ENCODE peak calls at places on chromosomes 16 and 17, in eight cellular contexts. One of them, this sample, is unnamed.

GRCh38 chr17:58487589-58488427 is at the start of gene HSF5:
- DNase-seq in kidney epithelial cell: no peak
- DNase-seq in left lung: peak; percentile 90
- DNase-seq in lower lobe of right lung: peak; percentile 72
- DNase-seq in GM12865: peak; percentile 56
- DNase-seq in GM23338: peak; percentile 87
- DNase-seq in HepG2: no peak
- DNase-seq in fibroblast of mammary gland: no peak
- DNase-seq in this sample: no peak

GRCh38 chr16:53911506-53911905 is 207.6 kb downstream of the FTO start:
- DNase-seq in kidney epithelial cell: no peak
- DNase-seq in left lung: no peak
- DNase-seq in lower lobe of right lung: no peak
- DNase-seq in GM12865: no peak
- DNase-seq in GM23338: peak; percentile 14
- DNase-seq in HepG2: no peak
- DNase-seq in fibroblast of mammary gland: peak; percentile 50
- DNase-seq in this sample: peak; percentile 40

GRCh38 chr16:89149386-89149785 is 22.2 kb upstream of the CDH15 start:
- DNase-seq in kidney epithelial cell: no peak
- DNase-seq in left lung: no peak
- DNase-seq in lower lobe of right lung: no peak
- DNase-seq in GM12865: no peak
- DNase-seq in GM23338: peak; percentile 51
- DNase-seq in HepG2: no peak
- DNase-seq in fibroblast of mammary gland: no peak
- DNase-seq in this sample: no peak

GRCh38 chr17:39927928-39928867 is 666 bp downstream of the LRRC3C start:
- DNase-seq in kidney epithelial cell: no peak
- DNase-seq in left lung: peak; percentile 84
- DNase-seq in lower lobe of right lung: peak; percentile 71
- DNase-seq in GM12865: peak; percentile 28
- DNase-seq in GM23338: peak; percentile 88
- DNase-seq in HepG2: peak; percentile 72
- DNase-seq in fibroblast of mammary gland: no peak
- DNase-seq in this sample: no peak

GRCh38 chr17:12738624-12739023 is 50.7 kb upstream of the ARHGAP44 start:
- DNase-seq in kidney epithelial cell: no peak
- DNase-seq in left lung: no peak
- DNase-seq in lower lobe of right lung: no peak
- DNase-seq in GM12865: no peak
- DNase-seq in GM23338: no peak
- DNase-seq in HepG2: no peak
- DNase-seq in fibroblast of mammary gland: no peak
- DNase-seq in this sample: no peak

GRCh38 chr17:82103588-82104451 is 5.8 kb upstream of the FASN start:
- DNase-seq in kidney epithelial cell: no peak
- DNase-seq in left lung: no peak
- DNase-seq in lower lobe of right lung: peak; percentile 86
- DNase-seq in GM12865: no peak
- DNase-seq in GM23338: peak; percentile 76
- DNase-seq in HepG2: peak; percentile 90
- DNase-seq in fibroblast of mammary gland: peak; percentile 40
- DNase-seq in this sample: no peak

GRCh38 chr17:44889003-44889402 is 10.2 kb downstream of the EFTUD2 start:
- DNase-seq in kidney epithelial cell: no peak
- DNase-seq in left lung: no peak
- DNase-seq in lower lobe of right lung: no peak
- DNase-seq in GM12865: no peak
- DNase-seq in GM23338: no peak
- DNase-seq in HepG2: peak; percentile 50
- DNase-seq in fibroblast of mammary gland: no peak
- DNase-seq in this sample: no peak

GRCh38 chr16:11792404-11793260 is 4.4 kb downstream of the ZC3H7A start:
- DNase-seq in kidney epithelial cell: no peak
- DNase-seq in left lung: no peak
- DNase-seq in lower lobe of right lung: peak; percentile 67
- DNase-seq in GM12865: no peak
- DNase-seq in GM23338: no peak
- DNase-seq in HepG2: peak; percentile 70
- DNase-seq in fibroblast of mammary gland: no peak
- DNase-seq in this sample: no peak

GRCh38 chr17:31550389-31551056 is 159.0 kb downstream of the RAB11FIP4 start:
- DNase-seq in kidney epithelial cell: no peak
- DNase-seq in left lung: no peak
- DNase-seq in lower lobe of right lung: peak; percentile 60
- DNase-seq in GM12865: no peak
- DNase-seq in GM23338: no peak
- DNase-seq in HepG2: no peak
- DNase-seq in fibroblast of mammary gland: peak; percentile 31
- DNase-seq in this sample: no peak

GRCh38 chr17:63834431-63835166 is 7.1 kb upstream of the FTSJ3 start:
- DNase-seq in kidney epithelial cell: no peak
- DNase-seq in left lung: no peak
- DNase-seq in lower lobe of right lung: peak; percentile 66
- DNase-seq in GM12865: peak; percentile 87
- DNase-seq in GM23338: peak; percentile 90
- DNase-seq in HepG2: peak; percentile 81
- DNase-seq in fibroblast of mammary gland: peak; percentile 87
- DNase-seq in this sample: peak; percentile 81

GRCh38 chr16:27232061-27232841 is 28.9 kb downstream of the KDM8 start:
- DNase-seq in kidney epithelial cell: no peak
- DNase-seq in left lung: no peak
- DNase-seq in lower lobe of right lung: peak; percentile 50
- DNase-seq in GM12865: peak; percentile 79
- DNase-seq in GM23338: no peak
- DNase-seq in HepG2: no peak
- DNase-seq in fibroblast of mammary gland: no peak
- DNase-seq in this sample: no peak

GRCh38 chr17:77502626-77503292 is 362.0 kb downstream of the SEC14L1 start:
- DNase-seq in kidney epithelial cell: no peak
- DNase-seq in left lung: peak; percentile 70
- DNase-seq in lower lobe of right lung: no peak
- DNase-seq in GM12865: no peak
- DNase-seq in GM23338: no peak
- DNase-seq in HepG2: no peak
- DNase-seq in fibroblast of mammary gland: no peak
- DNase-seq in this sample: no peak

GRCh38 chr16:67993207-67994036 is 5.9 kb downstream of the DPEP2 start:
- DNase-seq in kidney epithelial cell: no peak
- DNase-seq in left lung: peak; percentile 97
- DNase-seq in lower lobe of right lung: peak; percentile 92
- DNase-seq in GM12865: peak; percentile 90
- DNase-seq in GM23338: peak; percentile 88
- DNase-seq in HepG2: peak; percentile 69
- DNase-seq in fibroblast of mammary gland: peak; percentile 62
- DNase-seq in this sample: peak; percentile 67

GRCh38 chr17:4510615-4510941 is 11.9 kb downstream of the SPNS2 start:
- DNase-seq in kidney epithelial cell: no peak
- DNase-seq in left lung: no peak
- DNase-seq in lower lobe of right lung: no peak
- DNase-seq in GM12865: no peak
- DNase-seq in GM23338: no peak
- DNase-seq in HepG2: no peak
- DNase-seq in fibroblast of mammary gland: no peak
- DNase-seq in this sample: no peak

GRCh38 chr17:61007980-61008379 is 330.3 kb downstream of the BCAS3 start:
- DNase-seq in kidney epithelial cell: no peak
- DNase-seq in left lung: no peak
- DNase-seq in lower lobe of right lung: no peak
- DNase-seq in GM12865: no peak
- DNase-seq in GM23338: peak; percentile 13
- DNase-seq in HepG2: no peak
- DNase-seq in fibroblast of mammary gland: peak; percentile 20
- DNase-seq in this sample: no peak

GRCh38 chr16:49050607-49051006 is 231.0 kb downstream of the CBLN1 start:
- DNase-seq in kidney epithelial cell: no peak
- DNase-seq in left lung: no peak
- DNase-seq in lower lobe of right lung: no peak
- DNase-seq in GM12865: no peak
- DNase-seq in GM23338: no peak
- DNase-seq in HepG2: no peak
- DNase-seq in fibroblast of mammary gland: peak; percentile 2
- DNase-seq in this sample: no peak

GRCh38 chr17:38897176-38897575 is 27.3 kb downstream of the LASP1 start:
- DNase-seq in kidney epithelial cell: no peak
- DNase-seq in left lung: no peak
- DNase-seq in lower lobe of right lung: no peak
- DNase-seq in GM12865: no peak
- DNase-seq in GM23338: no peak
- DNase-seq in HepG2: no peak
- DNase-seq in fibroblast of mammary gland: peak; percentile 95
- DNase-seq in this sample: no peak

GRCh38 chr16:28210979-28211505 is 723 bp downstream of the XPO6 start:
- DNase-seq in kidney epithelial cell: no peak
- DNase-seq in left lung: peak; percentile 93
- DNase-seq in lower lobe of right lung: peak; percentile 78
- DNase-seq in GM12865: peak; percentile 74
- DNase-seq in GM23338: peak; percentile 58
- DNase-seq in HepG2: peak; percentile 35
- DNase-seq in fibroblast of mammary gland: peak; percentile 72
- DNase-seq in this sample: peak; percentile 77

GRCh38 chr17:79777844-79778503 is at the start of gene CBX2:
- DNase-seq in kidney epithelial cell: no peak
- DNase-seq in left lung: peak; percentile 94
- DNase-seq in lower lobe of right lung: peak; percentile 79
- DNase-seq in GM12865: peak; percentile 79
- DNase-seq in GM23338: peak; percentile 86
- DNase-seq in HepG2: peak; percentile 43
- DNase-seq in fibroblast of mammary gland: peak; percentile 36
- DNase-seq in this sample: peak; percentile 53

GRCh38 chr17:18919963-18920362 is 32.0 kb upstream of the SLC5A10 start:
- DNase-seq in kidney epithelial cell: no peak
- DNase-seq in left lung: no peak
- DNase-seq in lower lobe of right lung: no peak
- DNase-seq in GM12865: no peak
- DNase-seq in GM23338: no peak
- DNase-seq in HepG2: peak; percentile 43
- DNase-seq in fibroblast of mammary gland: no peak
- DNase-seq in this sample: no peak

DNA sequence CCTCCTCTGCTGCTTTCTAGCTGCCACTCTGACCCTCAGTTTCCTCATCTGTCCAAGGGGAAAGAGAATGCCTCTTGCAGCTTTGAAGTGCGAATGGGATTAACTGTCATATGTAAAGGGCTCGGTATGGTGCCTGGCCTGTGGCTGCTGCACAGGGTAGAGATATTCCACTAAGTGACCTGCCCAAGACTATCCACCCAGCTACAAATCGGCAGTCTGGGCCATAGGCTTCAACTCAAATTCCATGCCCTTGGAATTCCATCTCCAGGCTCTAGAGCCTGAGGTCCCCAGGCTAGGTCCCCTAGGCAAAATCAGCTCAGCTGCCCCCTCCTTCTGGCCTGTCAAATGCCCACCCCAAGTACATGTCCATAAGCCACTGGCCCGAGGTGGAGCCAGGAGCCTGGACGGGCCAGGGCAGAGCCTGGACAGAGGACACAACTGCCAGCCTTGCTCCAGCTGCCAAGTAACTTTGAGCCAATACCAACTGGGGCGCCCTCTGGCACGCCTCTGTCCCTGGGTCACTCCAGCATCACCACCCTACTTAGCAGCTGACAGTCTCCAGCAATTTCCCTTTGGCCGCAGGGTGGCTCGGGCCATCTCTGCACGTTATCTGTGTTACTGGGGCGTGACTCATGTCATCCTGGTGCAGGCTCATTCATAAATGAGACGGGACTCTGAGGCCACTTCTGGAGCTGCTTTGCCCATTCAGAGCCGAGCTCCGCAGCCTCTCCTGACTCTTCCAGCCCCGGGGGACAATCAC is 57.1 kb downstream of the SDK2 start:
- DNase-seq in kidney epithelial cell: no peak
- DNase-seq in left lung: peak; percentile 60
- DNase-seq in lower lobe of right lung: no peak
- DNase-seq in GM12865: no peak
- DNase-seq in GM23338: no peak
- DNase-seq in HepG2: peak; percentile 41
- DNase-seq in fibroblast of mammary gland: no peak
- DNase-seq in this sample: no peak
- TF ChIP-seq CTCF in kidney epithelial cell: no peak
- TF ChIP-seq CTCF in left lung: no peak
- TF ChIP-seq CTCF in lower lobe of right lung: no peak
- TF ChIP-seq CTCF in GM12865: no peak
- TF ChIP-seq CTCF in GM23338: no peak
- TF ChIP-seq CTCF in HepG2: peak; percentile 22
- TF ChIP-seq CTCF in fibroblast of mammary gland: no peak
- TF ChIP-seq CTCF in this sample: no peak

GRCh38 chr16:50067290-50067853 is 1.6 kb downstream of the HEATR3 start:
- DNase-seq in kidney epithelial cell: no peak
- DNase-seq in left lung: no peak
- DNase-seq in lower lobe of right lung: no peak
- DNase-seq in GM12865: peak; percentile 77
- DNase-seq in GM23338: peak; percentile 47
- DNase-seq in HepG2: peak; percentile 79
- DNase-seq in fibroblast of mammary gland: peak; percentile 79
- DNase-seq in this sample: peak; percentile 69
- H3K4me3 ChIP-seq in kidney epithelial cell: no peak overlapping the region
- H3K4me3 ChIP-seq in left lung: no peak overlapping the region
- H3K4me3 ChIP-seq in lower lobe of right lung: peak overlapping the region; percentile 99
- H3K4me3 ChIP-seq in GM12865: peak overlapping the region; percentile 92
- H3K4me3 ChIP-seq in GM23338: peak overlapping the region; percentile 97
- H3K4me3 ChIP-seq in HepG2: peak overlapping the region; percentile 99
- H3K4me3 ChIP-seq in fibroblast of mammary gland: peak overlapping the region; percentile 88
- H3K4me3 ChIP-seq in this sample: peak overlapping the region; percentile 41

GRCh38 chr16:17304814-17305169 is 166.0 kb downstream of the XYLT1 start:
- DNase-seq in kidney epithelial cell: no peak
- DNase-seq in left lung: no peak
- DNase-seq in lower lobe of right lung: no peak
- DNase-seq in GM12865: no peak
- DNase-seq in GM23338: no peak
- DNase-seq in HepG2: no peak
- DNase-seq in fibroblast of mammary gland: no peak
- DNase-seq in this sample: peak; percentile 62
- TF ChIP-seq CTCF in kidney epithelial cell: no peak
- TF ChIP-seq CTCF in left lung: no peak
- TF ChIP-seq CTCF in lower lobe of right lung: no peak
- TF ChIP-seq CTCF in GM12865: no peak
- TF ChIP-seq CTCF in GM23338: peak; percentile 23
- TF ChIP-seq CTCF in HepG2: no peak
- TF ChIP-seq CTCF in fibroblast of mammary gland: no peak
- TF ChIP-seq CTCF in this sample: peak; percentile 35

GRCh38 chr17:7045492-7046126 is 1.7 kb upstream of the SLC16A11 start:
- DNase-seq in kidney epithelial cell: peak; percentile 56
- DNase-seq in left lung: no peak
- DNase-seq in lower lobe of right lung: no peak
- DNase-seq in GM12865: peak; percentile 82
- DNase-seq in GM23338: peak; percentile 76
- DNase-seq in HepG2: peak; percentile 80
- DNase-seq in fibroblast of mammary gland: peak; percentile 84
- DNase-seq in this sample: peak; percentile 81
- H3K4me3 ChIP-seq in kidney epithelial cell: no peak overlapping the region
- H3K4me3 ChIP-seq in left lung: no peak overlapping the region
- H3K4me3 ChIP-seq in lower lobe of right lung: peak overlapping the region; percentile 46
- H3K4me3 ChIP-seq in GM12865: peak overlapping the region; percentile 57
- H3K4me3 ChIP-seq in GM23338: peak overlapping the region; percentile 65
- H3K4me3 ChIP-seq in HepG2: peak overlapping the region; percentile 79
- H3K4me3 ChIP-seq in fibroblast of mammary gland: no peak overlapping the region
- H3K4me3 ChIP-seq in this sample: no peak overlapping the region

GRCh38 chr17:50979524-50979927 is 113.4 kb upstream of the TOB1 start:
- DNase-seq in kidney epithelial cell: no peak
- DNase-seq in left lung: no peak
- DNase-seq in lower lobe of right lung: no peak
- DNase-seq in GM12865: no peak
- DNase-seq in GM23338: no peak
- DNase-seq in HepG2: peak; percentile 74
- DNase-seq in fibroblast of mammary gland: no peak
- DNase-seq in this sample: no peak
- TF ChIP-seq CTCF in kidney epithelial cell: no peak
- TF ChIP-seq CTCF in left lung: no peak
- TF ChIP-seq CTCF in lower lobe of right lung: no peak
- TF ChIP-seq CTCF in GM12865: no peak
- TF ChIP-seq CTCF in GM23338: no peak
- TF ChIP-seq CTCF in HepG2: no peak
- TF ChIP-seq CTCF in fibroblast of mammary gland: no peak
- TF ChIP-seq CTCF in this sample: no peak

GRCh38 chr17:27473748-27474609 is 17.7 kb downstream of the KSR1 start:
- DNase-seq in kidney epithelial cell: no peak
- DNase-seq in left lung: no peak
- DNase-seq in lower lobe of right lung: peak; percentile 72
- DNase-seq in GM12865: peak; percentile 92
- DNase-seq in GM23338: no peak
- DNase-seq in HepG2: no peak
- DNase-seq in fibroblast of mammary gland: no peak
- DNase-seq in this sample: no peak
- H3K4me3 ChIP-seq in kidney epithelial cell: no peak overlapping the region
- H3K4me3 ChIP-seq in left lung: no peak overlapping the region
- H3K4me3 ChIP-seq in lower lobe of right lung: no peak overlapping the region
- H3K4me3 ChIP-seq in GM12865: peak overlapping the region; percentile 36
- H3K4me3 ChIP-seq in GM23338: no peak overlapping the region
- H3K4me3 ChIP-seq in HepG2: no peak overlapping the region
- H3K4me3 ChIP-seq in fibroblast of mammary gland: no peak overlapping the region
- H3K4me3 ChIP-seq in this sample: no peak overlapping the region

This sample was measured in AG10803.